ENCODE peak calls at places on chromosomes 5 and 9, in six cellular contexts. One of them, this sample, is unnamed.
A peak's percentile ranks its signal among the peaks of the same experiment; 100 is the strongest.

GRCh38 chr5:57494104-57495098 is 11.8 kb upstream of the ACTBL2 start:
- DNase-seq in hepatocyte: peak; percentile 90
- DNase-seq in OCI-LY7: no peak
- DNase-seq in psoas muscle: no peak
- DNase-seq in PC-3: peak; percentile 86
- DNase-seq in spleen: no peak
- DNase-seq in this sample: peak; percentile 99

GRCh38 chr5:161105563-161105962 is 253.6 kb upstream of the ATP10B start:
- DNase-seq in psoas muscle: no peak
- DNase-seq in OCI-LY7: no peak
- DNase-seq in hepatocyte: no peak
- DNase-seq in spleen: no peak
- DNase-seq in PC-3: no peak
- DNase-seq in this sample: peak; percentile 66

GRCh38 chr9:133375116-133375723 is 640 bp downstream of the SURF4 start:
- DNase-seq in PC-3: no peak
- DNase-seq in hepatocyte: peak; percentile 82
- DNase-seq in OCI-LY7: peak; percentile 65
- DNase-seq in spleen: no peak
- DNase-seq in psoas muscle: no peak
- DNase-seq in this sample: peak; percentile 43

GRCh38 chr5:135999396-136000139 is 29.2 kb upstream of the TGFBI start:
- DNase-seq in psoas muscle: no peak
- DNase-seq in OCI-LY7: no peak
- DNase-seq in spleen: no peak
- DNase-seq in PC-3: peak; percentile 77
- DNase-seq in hepatocyte: no peak
- DNase-seq in this sample: no peak

GRCh38 chr9:135198889-135199288 is 111.4 kb downstream of the OLFM1 start:
- DNase-seq in hepatocyte: no peak
- DNase-seq in psoas muscle: no peak
- DNase-seq in spleen: no peak
- DNase-seq in OCI-LY7: no peak
- DNase-seq in PC-3: no peak
- DNase-seq in this sample: no peak

GRCh38 chr5:982377-983237 is 26.0 kb upstream of the NKD2 start:
- DNase-seq in spleen: no peak
- DNase-seq in hepatocyte: peak; percentile 11
- DNase-seq in OCI-LY7: peak; percentile 13
- DNase-seq in PC-3: peak; percentile 23
- DNase-seq in psoas muscle: no peak
- DNase-seq in this sample: no peak

GRCh38 chr9:70679845-70680244 is 265.4 kb upstream of the KLF9 start:
- DNase-seq in psoas muscle: no peak
- DNase-seq in spleen: no peak
- DNase-seq in hepatocyte: no peak
- DNase-seq in OCI-LY7: no peak
- DNase-seq in PC-3: no peak
- DNase-seq in this sample: no peak

GRCh38 chr9:121213136-121213806 is 11.6 kb upstream of the RAB14 start:
- DNase-seq in PC-3: peak; percentile 87
- DNase-seq in spleen: peak; percentile 92
- DNase-seq in hepatocyte: peak; percentile 93
- DNase-seq in OCI-LY7: peak; percentile 84
- DNase-seq in psoas muscle: peak; percentile 90
- DNase-seq in this sample: peak; percentile 91

DNA sequence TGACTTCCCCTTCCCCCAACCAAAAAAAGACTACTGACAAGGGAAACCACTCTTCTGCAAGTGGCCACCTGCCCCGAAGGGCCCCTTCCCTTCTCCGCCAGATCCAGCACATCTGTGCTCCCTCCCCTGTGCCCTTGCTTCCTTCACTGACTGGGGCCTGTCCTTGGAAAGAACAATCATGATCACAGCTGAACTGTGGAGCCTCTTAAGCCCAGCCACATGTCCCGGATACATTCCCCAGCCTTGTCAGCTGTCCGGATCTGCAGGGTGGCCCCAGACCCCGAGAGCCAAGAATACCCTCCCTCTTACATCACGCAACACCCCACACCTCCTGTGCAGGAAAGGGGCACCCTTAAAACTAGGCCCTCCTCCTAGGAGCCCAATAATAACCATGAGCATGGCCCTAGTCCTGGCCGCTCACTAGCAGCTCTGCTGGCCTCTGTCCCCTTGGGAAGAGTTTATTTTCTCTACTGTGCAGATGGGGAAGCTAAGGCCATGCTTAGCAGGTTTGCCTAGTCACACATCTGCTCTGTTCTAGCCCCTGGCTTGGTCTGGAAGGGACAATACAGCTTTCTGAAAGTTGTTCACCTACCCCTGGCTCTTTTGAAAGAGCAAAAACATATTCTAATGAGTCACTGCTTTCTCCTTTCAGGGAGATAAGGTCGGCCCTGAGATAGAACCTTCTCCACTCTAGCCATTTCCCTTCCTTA is 3.8 kb downstream of the SPRY4 start:
- DNase-seq in psoas muscle: no peak
- DNase-seq in PC-3: no peak
- DNase-seq in OCI-LY7: no peak
- DNase-seq in hepatocyte: no peak
- DNase-seq in spleen: no peak
- DNase-seq in this sample: peak; percentile 44
- H3K27ac ChIP-seq in psoas muscle: peak overlapping the region; percentile 46
- H3K27ac ChIP-seq in PC-3: no peak overlapping the region
- H3K27ac ChIP-seq in OCI-LY7: no peak overlapping the region
- H3K27ac ChIP-seq in hepatocyte: peak overlapping the region; percentile 73
- H3K27ac ChIP-seq in spleen: peak overlapping the region; percentile 16
- H3K27ac ChIP-seq in this sample: peak overlapping the region; percentile 27

DNA sequence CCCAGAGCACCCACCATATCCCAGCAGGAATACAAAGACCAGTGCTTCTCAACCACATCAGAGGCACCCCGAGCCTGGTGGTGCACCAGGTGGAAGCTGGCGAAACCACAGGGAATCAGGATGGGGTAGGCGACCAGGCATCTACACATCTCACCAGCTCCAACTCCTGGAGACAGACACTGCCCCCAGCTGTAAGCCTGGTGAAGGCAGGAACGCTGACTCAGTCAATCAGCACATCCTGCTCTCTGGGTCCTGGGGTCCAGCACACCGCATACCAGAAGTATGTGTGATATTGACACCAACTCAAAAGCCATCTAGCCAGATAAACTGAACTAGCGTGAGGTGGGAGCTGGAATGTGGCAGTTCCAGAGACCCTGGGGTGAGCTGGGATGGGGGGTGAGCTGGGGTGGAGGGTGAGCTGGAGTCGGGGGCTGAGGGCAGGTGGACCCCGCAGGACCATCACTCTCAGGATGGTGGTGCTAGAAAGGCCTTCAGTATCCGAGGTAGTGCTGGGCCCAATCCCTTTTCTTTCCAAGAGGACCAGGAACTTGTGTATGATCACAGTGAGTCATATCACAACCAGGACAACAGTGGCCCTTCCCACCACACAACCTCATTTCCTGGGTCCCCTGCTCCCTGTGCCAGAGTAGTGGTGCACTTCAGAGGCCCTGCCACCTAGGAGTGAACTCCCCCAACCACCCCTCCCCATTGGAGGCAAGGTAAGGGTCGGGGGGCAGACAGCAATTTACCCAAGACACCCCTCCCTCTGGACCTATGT is 2.5 kb downstream of the DBN1 start:
- DNase-seq in hepatocyte: no peak
- DNase-seq in psoas muscle: no peak
- DNase-seq in spleen: no peak
- DNase-seq in PC-3: peak; percentile 62
- DNase-seq in OCI-LY7: no peak
- DNase-seq in this sample: no peak
- H3K27ac ChIP-seq in hepatocyte: no peak overlapping the region
- H3K27ac ChIP-seq in psoas muscle: no peak overlapping the region
- H3K27ac ChIP-seq in spleen: no peak overlapping the region
- H3K27ac ChIP-seq in PC-3: peak overlapping the region; percentile 18
- H3K27ac ChIP-seq in OCI-LY7: no peak overlapping the region
- H3K27ac ChIP-seq in this sample: no peak overlapping the region

DNA sequence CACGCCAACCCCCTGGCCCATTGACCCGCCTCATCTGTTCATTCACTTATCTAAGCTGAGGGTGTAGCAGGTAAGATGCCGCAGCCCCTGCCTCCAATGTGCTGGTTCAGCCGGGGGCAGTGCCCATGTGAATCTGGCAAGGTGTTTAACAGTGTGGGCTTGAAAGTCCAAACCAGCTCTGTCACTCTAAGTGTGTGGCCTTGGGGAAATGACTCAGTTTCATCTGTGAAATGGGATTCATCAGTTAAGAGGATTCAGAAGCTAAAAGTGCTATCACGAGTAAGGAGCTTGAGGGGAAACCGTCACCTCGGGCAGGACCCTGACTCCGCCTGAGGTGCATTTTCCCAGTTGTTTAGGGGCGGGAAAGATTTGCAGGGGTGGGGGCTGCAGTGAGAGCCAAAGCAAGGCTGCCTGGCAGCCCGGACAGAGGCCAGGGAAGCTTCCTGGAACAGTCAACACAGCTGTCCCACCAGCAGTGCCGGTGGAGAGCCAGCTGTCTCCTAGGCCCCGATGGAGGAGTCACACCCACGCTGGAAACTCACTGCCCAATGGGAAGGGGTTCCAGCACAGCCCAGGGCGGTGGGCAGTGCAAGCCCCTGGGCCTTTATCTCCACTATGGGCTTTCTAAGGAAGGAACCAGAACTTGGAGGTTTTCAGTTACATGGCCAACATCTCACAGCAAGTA is 9.7 kb upstream of the URM1 start:
- DNase-seq in hepatocyte: no peak
- DNase-seq in OCI-LY7: no peak
- DNase-seq in psoas muscle: no peak
- DNase-seq in PC-3: no peak
- DNase-seq in spleen: no peak
- DNase-seq in this sample: no peak
- H3K27ac ChIP-seq in hepatocyte: peak overlapping the region; percentile 13
- H3K27ac ChIP-seq in OCI-LY7: no peak overlapping the region
- H3K27ac ChIP-seq in psoas muscle: peak overlapping the region; percentile 24
- H3K27ac ChIP-seq in PC-3: no peak overlapping the region
- H3K27ac ChIP-seq in spleen: peak overlapping the region; percentile 39
- H3K27ac ChIP-seq in this sample: no peak overlapping the region

DNA sequence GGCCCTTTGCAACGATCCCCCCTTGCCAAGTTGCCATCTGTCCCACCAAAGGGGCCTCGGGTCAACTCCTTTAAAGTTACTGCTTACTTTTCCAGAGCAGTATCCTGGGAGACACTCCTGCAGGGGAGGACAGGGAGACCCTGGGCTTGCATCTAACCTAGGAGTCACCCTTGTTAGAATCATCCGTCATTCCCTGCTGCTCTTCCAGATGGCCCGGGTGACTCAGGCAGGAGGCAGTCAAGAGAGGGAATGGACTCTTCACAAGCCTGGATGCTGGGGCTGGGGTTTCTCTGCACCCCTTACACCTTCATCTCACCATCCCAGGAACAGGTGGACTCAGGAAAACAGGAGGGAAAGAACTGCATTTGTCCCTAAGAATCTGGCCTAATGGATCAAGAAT is 175.6 kb downstream of the GABBR2 start:
- DNase-seq in psoas muscle: no peak
- DNase-seq in hepatocyte: no peak
- DNase-seq in OCI-LY7: no peak
- DNase-seq in PC-3: no peak
- DNase-seq in spleen: no peak
- DNase-seq in this sample: no peak
- H3K27ac ChIP-seq in psoas muscle: no peak overlapping the region
- H3K27ac ChIP-seq in hepatocyte: no peak overlapping the region
- H3K27ac ChIP-seq in OCI-LY7: no peak overlapping the region
- H3K27ac ChIP-seq in PC-3: no peak overlapping the region
- H3K27ac ChIP-seq in spleen: no peak overlapping the region
- H3K27ac ChIP-seq in this sample: no peak overlapping the region

GRCh38 chr5:138527170-138527569 is 15.9 kb downstream of the ETF1 start:
- DNase-seq in PC-3: no peak
- DNase-seq in hepatocyte: no peak
- DNase-seq in OCI-LY7: no peak
- DNase-seq in psoas muscle: no peak
- DNase-seq in spleen: no peak
- DNase-seq in this sample: no peak

GRCh38 chr5:138529812-138530211 is 13.2 kb downstream of the ETF1 start:
- DNase-seq in PC-3: no peak
- DNase-seq in hepatocyte: no peak
- DNase-seq in spleen: no peak
- DNase-seq in psoas muscle: no peak
- DNase-seq in OCI-LY7: no peak
- DNase-seq in this sample: no peak

GRCh38 chr5:138523406-138523805 is 19.6 kb downstream of the ETF1 start:
- DNase-seq in OCI-LY7: no peak
- DNase-seq in spleen: no peak
- DNase-seq in psoas muscle: no peak
- DNase-seq in hepatocyte: no peak
- DNase-seq in PC-3: no peak
- DNase-seq in this sample: no peak

GRCh38 chr5:138528744-138529469 is 14.1 kb downstream of the ETF1 start:
- DNase-seq in OCI-LY7: no peak
- DNase-seq in hepatocyte: no peak
- DNase-seq in PC-3: no peak
- DNase-seq in spleen: no peak
- DNase-seq in psoas muscle: no peak
- DNase-seq in this sample: no peak

GRCh38 chr5:138528208-138528607 is 14.8 kb downstream of the ETF1 start:
- DNase-seq in PC-3: no peak
- DNase-seq in spleen: no peak
- DNase-seq in hepatocyte: peak; percentile 24
- DNase-seq in OCI-LY7: no peak
- DNase-seq in psoas muscle: no peak
- DNase-seq in this sample: no peak
- H3K27ac ChIP-seq in PC-3: no peak overlapping the region
- H3K27ac ChIP-seq in spleen: no peak overlapping the region
- H3K27ac ChIP-seq in hepatocyte: no peak overlapping the region
- H3K27ac ChIP-seq in OCI-LY7: no peak overlapping the region
- H3K27ac ChIP-seq in psoas muscle: no peak overlapping the region
- H3K27ac ChIP-seq in this sample: peak overlapping the region; percentile 78

This sample was measured in cardiac muscle cell.